ENCODE peak calls at places on chromosomes 5 and 9, in four cellular contexts. One of them, this sample, is unnamed.

GRCh38 chr5:178241688-178242231 is 9.2 kb upstream of the PHYKPL start:
- DNase-seq in A549: no peak
- DNase-seq in H1: no peak
- DNase-seq in K562: no peak
- DNase-seq in this sample: no peak

GRCh38 chr9:74771262-74771585 is 116.5 kb downstream of the TRPM6 start:
- DNase-seq in A549: no peak
- DNase-seq in H1: no peak
- DNase-seq in K562: no peak
- DNase-seq in this sample: no peak

GRCh38 chr5:52283221-52283620 is 504.5 kb upstream of the ITGA1 start:
- DNase-seq in A549: no peak
- DNase-seq in H1: no peak
- DNase-seq in K562: no peak
- DNase-seq in this sample: no peak

GRCh38 chr9:123948290-123948689 is 18.4 kb upstream of the DENND1A start:
- DNase-seq in A549: no peak
- DNase-seq in H1: no peak
- DNase-seq in K562: no peak
- DNase-seq in this sample: no peak

GRCh38 chr9:100098241-100098886 is 436 bp downstream of the ERP44 start:
- DNase-seq in A549: peak
- DNase-seq in H1: no peak
- DNase-seq in K562: peak
- DNase-seq in this sample: peak

GRCh38 chr5:132477784-132478497 is 12.6 kb downstream of the IRF1 start:
- DNase-seq in A549: no peak
- DNase-seq in H1: no peak
- DNase-seq in K562: no peak
- DNase-seq in this sample: no peak

GRCh38 chr9:122364783-122365150 is 6.1 kb upstream of the PTGS1 start:
- DNase-seq in A549: no peak
- DNase-seq in H1: no peak
- DNase-seq in K562: no peak
- DNase-seq in this sample: no peak

GRCh38 chr5:55231029-55231475 is 2.4 kb downstream of the CCNO start:
- DNase-seq in A549: no peak
- DNase-seq in H1: no peak
- DNase-seq in K562: no peak
- DNase-seq in this sample: no peak

GRCh38 chr9:126108240-126108639 is 218.4 kb upstream of the MVB12B start:
- DNase-seq in A549: no peak
- DNase-seq in H1: no peak
- DNase-seq in K562: no peak
- DNase-seq in this sample: no peak

GRCh38 chr5:66538531-66538930 is 57.7 kb upstream of the MAST4 start:
- DNase-seq in A549: no peak
- DNase-seq in H1: no peak
- DNase-seq in K562: no peak
- DNase-seq in this sample: no peak

GRCh38 chr5:158756873-158757272 is 342.8 kb downstream of the EBF1 start:
- DNase-seq in A549: no peak
- DNase-seq in H1: no peak
- DNase-seq in K562: no peak
- DNase-seq in this sample: no peak

GRCh38 chr5:61596265-61596664 is 264.2 kb downstream of the ZSWIM6 start:
- DNase-seq in A549: no peak
- DNase-seq in H1: no peak
- DNase-seq in K562: no peak
- DNase-seq in this sample: no peak

GRCh38 chr5:140108093-140109049 is 5.5 kb upstream of the PURA start:
- DNase-seq in A549: no peak
- DNase-seq in H1: no peak
- DNase-seq in K562: no peak
- DNase-seq in this sample: no peak

GRCh38 chr5:86864022-86864421 is 246.3 kb downstream of the COX7C start:
- DNase-seq in A549: no peak
- DNase-seq in H1: no peak
- DNase-seq in K562: no peak
- DNase-seq in this sample: no peak

GRCh38 chr5:144142826-144143167 is 27.7 kb downstream of the YIPF5 start:
- DNase-seq in A549: no peak
- DNase-seq in H1: no peak
- DNase-seq in K562: no peak
- DNase-seq in this sample: no peak

GRCh38 chr5:44942524-44943001 is 133.8 kb downstream of the MRPS30 start:
- DNase-seq in A549: no peak
- DNase-seq in H1: no peak
- DNase-seq in K562: peak
- DNase-seq in this sample: no peak

GRCh38 chr5:171692106-171692505 is 93.5 kb upstream of the SMIM23 start:
- DNase-seq in A549: no peak
- DNase-seq in H1: no peak
- DNase-seq in K562: no peak
- DNase-seq in this sample: no peak

GRCh38 chr5:93349613-93350012 is 231.4 kb downstream of the NR2F1-AS1 start:
- DNase-seq in A549: no peak
- DNase-seq in H1: no peak
- DNase-seq in K562: no peak
- DNase-seq in this sample: no peak

GRCh38 chr5:80061005-80061404 is 25.9 kb downstream of the THBS4 start:
- DNase-seq in A549: no peak
- DNase-seq in H1: no peak
- DNase-seq in K562: no peak
- DNase-seq in this sample: no peak

GRCh38 chr9:130305381-130305780 is 39.8 kb downstream of the HMCN2 start:
- DNase-seq in A549: no peak
- DNase-seq in H1: no peak
- DNase-seq in K562: no peak
- DNase-seq in this sample: no peak

GRCh38 chr9:137665697-137666504 is 47.1 kb downstream of the EHMT1 start:
- DNase-seq in A549: no peak
- DNase-seq in H1: no peak
- DNase-seq in K562: no peak
- DNase-seq in this sample: no peak

GRCh38 chr5:31119938-31120641 is 73.4 kb upstream of the CDH6 start:
- DNase-seq in A549: no peak
- DNase-seq in H1: no peak
- DNase-seq in K562: no peak
- DNase-seq in this sample: no peak

GRCh38 chr5:109558952-109559351 is 130.8 kb upstream of the MAN2A1 start:
- DNase-seq in A549: no peak
- DNase-seq in H1: no peak
- DNase-seq in K562: no peak
- DNase-seq in this sample: no peak

GRCh38 chr5:149780043-149780737 is 50.1 kb downstream of the PPARGC1B start:
- DNase-seq in A549: no peak
- DNase-seq in H1: no peak
- DNase-seq in K562: no peak
- DNase-seq in this sample: no peak

DNA sequence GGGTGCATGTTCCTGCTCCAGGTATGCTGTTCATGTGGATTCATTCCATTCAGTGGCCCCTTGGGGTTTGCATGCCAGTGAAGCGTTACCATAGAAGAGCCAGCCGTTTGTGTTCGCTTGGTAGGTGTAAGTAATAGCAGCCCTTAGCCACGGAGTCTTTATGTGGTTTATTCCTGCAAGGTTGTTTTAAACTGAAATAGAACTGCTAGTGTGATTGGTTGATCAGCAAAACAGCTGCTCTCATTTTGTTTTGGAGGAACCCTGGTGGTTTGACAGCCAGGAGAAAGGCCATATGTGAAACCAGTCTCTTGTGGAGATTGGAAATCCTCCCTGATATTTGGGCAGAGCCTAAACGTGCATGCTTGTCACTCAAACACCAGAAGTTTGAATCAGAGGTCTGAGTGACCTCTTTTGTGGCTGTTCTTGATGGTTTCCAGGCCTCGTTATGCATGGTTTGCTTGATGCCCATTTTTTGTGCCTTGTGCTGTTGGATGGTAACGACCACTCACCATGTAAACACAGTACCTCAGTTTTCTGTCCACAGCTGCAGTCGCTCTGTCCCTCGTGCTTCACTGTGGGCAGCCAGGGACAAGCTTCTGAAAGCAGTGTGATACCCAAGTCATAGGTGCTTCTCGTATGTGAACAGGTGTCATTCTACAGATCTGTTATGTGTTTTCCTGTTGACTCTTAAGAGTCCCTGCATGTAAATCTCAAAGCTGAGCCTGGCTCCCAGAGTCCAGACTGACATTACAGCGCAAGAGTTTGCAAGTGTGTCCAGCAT is 58.3 kb upstream of the NXNL2 start:
- DNase-seq in A549: no peak
- DNase-seq in H1: no peak
- DNase-seq in K562: no peak
- DNase-seq in this sample: no peak
- TF ChIP-seq PHF8 in A549: no peak
- TF ChIP-seq PHF8 in H1: no peak
- TF ChIP-seq PHF8 in K562: no peak
- TF ChIP-seq PHF8 in this sample: no peak

GRCh38 chr5:142900926-142901325 is 130.7 kb downstream of the ARHGAP26 start:
- DNase-seq in A549: no peak
- DNase-seq in H1: no peak
- DNase-seq in K562: no peak
- DNase-seq in this sample: no peak
- TF ChIP-seq PHF8 in A549: no peak
- TF ChIP-seq PHF8 in H1: no peak
- TF ChIP-seq PHF8 in K562: no peak
- TF ChIP-seq PHF8 in this sample: no peak

DNA sequence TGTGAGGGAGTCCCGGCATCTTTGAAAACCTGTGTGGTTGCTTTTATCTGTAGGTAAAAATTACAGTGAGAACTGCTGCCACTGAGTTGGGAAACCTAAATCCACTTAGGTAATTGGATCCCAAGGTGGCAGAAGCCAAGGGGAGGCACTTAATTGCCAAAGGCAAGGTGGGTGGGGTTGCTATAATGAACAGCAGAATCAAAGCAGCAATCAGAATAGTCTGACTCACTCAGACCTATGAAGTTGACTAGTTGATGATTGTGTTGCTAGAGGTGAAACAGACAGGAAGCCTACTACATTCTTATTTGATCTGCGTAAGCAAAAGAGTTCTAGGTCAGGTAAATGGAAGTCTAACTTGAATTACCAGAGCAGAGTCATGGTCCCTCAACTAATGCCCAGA is 17.3 kb upstream of the BICD2 start:
- DNase-seq in A549: no peak
- DNase-seq in H1: no peak
- DNase-seq in K562: no peak
- DNase-seq in this sample: no peak
- TF ChIP-seq PHF8 in A549: no peak
- TF ChIP-seq PHF8 in H1: no peak
- TF ChIP-seq PHF8 in K562: no peak
- TF ChIP-seq PHF8 in this sample: no peak

GRCh38 chr5:167708449-167708848 is 583.0 kb upstream of the WWC1 start:
- DNase-seq in A549: peak
- DNase-seq in H1: no peak
- DNase-seq in K562: no peak
- DNase-seq in this sample: no peak
- TF ChIP-seq PHF8 in A549: no peak
- TF ChIP-seq PHF8 in H1: no peak
- TF ChIP-seq PHF8 in K562: no peak
- TF ChIP-seq PHF8 in this sample: no peak

GRCh38 chr5:108264533-108264932 is 117.4 kb downstream of the FBXL17 start:
- DNase-seq in A549: no peak
- DNase-seq in H1: no peak
- DNase-seq in K562: no peak
- DNase-seq in this sample: no peak

GRCh38 chr5:108271127-108271526 is 110.8 kb downstream of the FBXL17 start:
- DNase-seq in A549: no peak
- DNase-seq in H1: no peak
- DNase-seq in K562: peak
- DNase-seq in this sample: no peak

GRCh38 chr5:108260858-108261170 is 121.1 kb downstream of the FBXL17 start:
- DNase-seq in A549: no peak
- DNase-seq in H1: no peak
- DNase-seq in K562: no peak
- DNase-seq in this sample: no peak

GRCh38 chr5:108263338-108263737 is 118.6 kb downstream of the FBXL17 start:
- DNase-seq in A549: no peak
- DNase-seq in H1: no peak
- DNase-seq in K562: no peak
- DNase-seq in this sample: no peak

GRCh38 chr5:108266235-108266634 is 115.7 kb downstream of the FBXL17 start:
- DNase-seq in A549: peak
- DNase-seq in H1: no peak
- DNase-seq in K562: no peak
- DNase-seq in this sample: no peak
- TF ChIP-seq PHF8 in A549: no peak
- TF ChIP-seq PHF8 in H1: no peak
- TF ChIP-seq PHF8 in K562: no peak
- TF ChIP-seq PHF8 in this sample: no peak

GRCh38 chr5:142611154-142611553 is 74.7 kb downstream of the FGF1 start:
- DNase-seq in A549: peak
- DNase-seq in H1: peak
- DNase-seq in K562: peak
- DNase-seq in this sample: peak
- TF ChIP-seq PHF8 in A549: no peak
- TF ChIP-seq PHF8 in H1: no peak
- TF ChIP-seq PHF8 in K562: no peak
- TF ChIP-seq PHF8 in this sample: no peak

GRCh38 chr9:109022909-109023308 is 9.6 kb upstream of the CTNNAL1 start:
- DNase-seq in A549: peak
- DNase-seq in H1: no peak
- DNase-seq in K562: no peak
- DNase-seq in this sample: peak
- TF ChIP-seq PHF8 in A549: no peak
- TF ChIP-seq PHF8 in H1: no peak
- TF ChIP-seq PHF8 in K562: no peak
- TF ChIP-seq PHF8 in this sample: no peak

DNA sequence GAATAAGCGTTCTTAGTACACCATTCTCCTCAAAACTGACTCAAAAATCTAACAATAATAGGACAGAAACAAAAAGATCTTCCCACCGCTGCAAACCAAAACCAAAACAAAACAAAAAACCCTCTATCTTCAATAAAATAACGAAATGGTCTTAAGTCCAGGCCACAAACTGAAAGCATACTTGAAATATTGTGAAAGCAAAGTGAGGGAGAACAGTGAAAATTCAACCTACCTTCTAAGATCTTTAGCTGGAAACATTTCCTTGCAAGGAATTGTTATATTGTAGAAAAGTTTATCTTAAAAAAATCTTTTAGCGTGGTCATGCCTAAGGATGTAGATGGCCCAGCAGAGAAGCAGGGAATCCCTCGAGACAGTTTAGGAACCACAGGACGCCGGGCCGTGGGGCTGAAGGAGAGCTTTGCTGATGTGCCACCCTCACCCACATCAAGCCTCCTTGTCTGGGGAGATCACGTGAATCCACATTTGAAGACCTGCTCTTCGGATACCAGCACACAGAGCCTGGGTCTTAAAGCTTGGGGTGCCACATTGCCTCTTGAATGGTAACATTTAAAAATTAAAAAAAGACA is 27.8 kb upstream of the LVRN start:
- DNase-seq in A549: no peak
- DNase-seq in H1: no peak
- DNase-seq in K562: no peak
- DNase-seq in this sample: no peak
- TF ChIP-seq PHF8 in A549: no peak
- TF ChIP-seq PHF8 in H1: no peak
- TF ChIP-seq PHF8 in K562: no peak
- TF ChIP-seq PHF8 in this sample: no peak

GRCh38 chr9:72600671-72601070 is 79.3 kb downstream of the TMC1 start:
- DNase-seq in A549: no peak
- DNase-seq in H1: no peak
- DNase-seq in K562: no peak
- DNase-seq in this sample: no peak
- TF ChIP-seq PHF8 in A549: no peak
- TF ChIP-seq PHF8 in H1: no peak
- TF ChIP-seq PHF8 in K562: no peak
- TF ChIP-seq PHF8 in this sample: no peak

This sample was measured in HepG2.